ENCODE peak calls at places on chromosome 1, in four cellular contexts. H, X, K and O are unnamed samples.

GRCh38 chr1:221994274-221994698 is 252.4 kb upstream of the DUSP10 start:
- DNase-seq in K (no peak), X (peak; percentile 21), H (no peak), O (no peak)

GRCh38 chr1:173454966-173455524 is 22.1 kb upstream of the PRDX6 start:
- DNase-seq in X (no peak), H (no peak), K (no peak), O (no peak)

GRCh38 chr1:237799762-237800474 is 90.8 kb downstream of the ZP4 start:
- DNase-seq in K (peak; percentile 53), X (peak; percentile 72), H (no peak), O (no peak)

GRCh38 chr1:182260516-182260915 is 131.1 kb downstream of the GLUL start:
- DNase-seq in H (no peak), K (no peak), X (no peak), O (no peak)

GRCh38 chr1:196515904-196516303 is 92.3 kb downstream of the KCNT2 start:
- DNase-seq in X (no peak), K (no peak), H (no peak), O (no peak)

GRCh38 chr1:162676087-162676486 is 43.8 kb downstream of the DDR2 start:
- DNase-seq in K (no peak), X (peak; percentile 61), H (no peak), O (no peak)

GRCh38 chr1:228646717-228647522 is 88.4 kb upstream of the RHOU start:
- DNase-seq in H (peak; percentile 67), K (no peak), X (peak; percentile 7), O (no peak)

GRCh38 chr1:212938846-212939245 is 11.5 kb upstream of the VASH2 start:
- DNase-seq in H (no peak), K (no peak), X (no peak), O (no peak)

GRCh38 chr1:71053758-71054157 is 6.1 kb upstream of the PTGER3 start:
- DNase-seq in K (no peak), H (no peak), X (no peak), O (no peak)

GRCh38 chr1:177650947-177651346 is 318.9 kb downstream of the SEC16B start:
- DNase-seq in H (no peak), K (peak; percentile 33), X (no peak), O (peak; percentile 81)

GRCh38 chr1:159141584-159142518 is 29.6 kb upstream of the CADM3 start:
- DNase-seq in X (peak; percentile 57), H (no peak), K (no peak), O (no peak)

GRCh38 chr1:236289492-236290131 is 7.9 kb upstream of the ERO1B start:
- DNase-seq in K (no peak), X (no peak), H (no peak), O (no peak)

GRCh38 chr1:155910621-155911121 is 478 bp downstream of the RIT1 start:
- DNase-seq in X (peak; percentile 24), K (peak; percentile 33), H (no peak), O (no peak)

GRCh38 chr1:40625076-40625475 is 40.4 kb downstream of the RIMS3 start:
- DNase-seq in H (no peak), X (peak; percentile 12), K (peak; percentile 40), O (no peak)

GRCh38 chr1:37186246-37186756 is 152.0 kb upstream of the GRIK3 start:
- DNase-seq in K (no peak), X (no peak), H (no peak), O (no peak)

GRCh38 chr1:42206164-42206563 is 41.6 kb upstream of the GUCA2A start:
- DNase-seq in X (no peak), H (no peak), K (no peak), O (no peak)
- H3K36me3 ChIP-seq in X (no peaks in the 10 kb centered on the region), H (peaks cover 2% of the 10 kb centered on the region), K (no peaks in the 10 kb centered on the region), O (no peaks in the 10 kb centered on the region)

GRCh38 chr1:32791881-32792280 is 25.3 kb downstream of the YARS1 start:
- DNase-seq in X (peak; percentile 45), K (no peak), H (no peak), O (no peak)

GRCh38 chr1:32782086-32782485 is 35.1 kb downstream of the YARS1 start:
- DNase-seq in X (peak; percentile 35), K (no peak), H (no peak), O (no peak)

GRCh38 chr1:32783851-32784250 is 33.3 kb downstream of the YARS1 start:
- DNase-seq in H (no peak), K (no peak), X (no peak), O (no peak)

GRCh38 chr1:32784817-32785216 is 32.3 kb downstream of the YARS1 start:
- DNase-seq in X (no peak), K (no peak), H (no peak), O (no peak)

DNA sequence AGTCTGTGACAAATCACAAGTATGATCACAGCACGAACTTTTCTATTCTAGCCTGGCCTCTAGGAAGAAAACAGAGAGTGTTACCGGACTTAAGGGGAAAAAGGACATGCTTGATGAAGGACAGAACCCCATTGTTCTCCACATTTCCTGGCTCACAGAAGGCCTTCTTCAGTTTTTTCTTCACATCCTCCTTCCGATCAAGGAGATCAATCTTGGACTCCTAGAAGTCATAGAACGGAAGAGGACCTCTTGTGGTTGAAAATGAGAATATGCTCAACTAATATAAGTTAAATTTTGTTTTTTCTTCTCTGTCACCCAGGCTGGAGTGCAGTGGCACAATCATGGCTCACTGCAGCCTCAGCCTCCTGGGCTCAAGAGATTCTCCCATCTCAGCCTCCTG is 30.3 kb downstream of the YARS1 start:
- DNase-seq in H (no peak), K (no peak), X (no peak), O (no peak)
- H3K36me3 ChIP-seq in H (peaks cover 8% of the 10 kb centered on the region), K (peaks cover 95% of the 10 kb centered on the region), X (peaks cover 76% of the 10 kb centered on the region), O (peaks cover 7% of the 10 kb centered on the region)

GRCh38 chr1:170770254-170770653 is 106.3 kb downstream of the PRRX1 start:
- DNase-seq in X (no peak), H (no peak), K (no peak), O (no peak)
- H3K36me3 ChIP-seq in X (no peaks in the 10 kb centered on the region), H (no peaks in the 10 kb centered on the region), K (no peaks in the 10 kb centered on the region), O (no peaks in the 10 kb centered on the region)

DNA sequence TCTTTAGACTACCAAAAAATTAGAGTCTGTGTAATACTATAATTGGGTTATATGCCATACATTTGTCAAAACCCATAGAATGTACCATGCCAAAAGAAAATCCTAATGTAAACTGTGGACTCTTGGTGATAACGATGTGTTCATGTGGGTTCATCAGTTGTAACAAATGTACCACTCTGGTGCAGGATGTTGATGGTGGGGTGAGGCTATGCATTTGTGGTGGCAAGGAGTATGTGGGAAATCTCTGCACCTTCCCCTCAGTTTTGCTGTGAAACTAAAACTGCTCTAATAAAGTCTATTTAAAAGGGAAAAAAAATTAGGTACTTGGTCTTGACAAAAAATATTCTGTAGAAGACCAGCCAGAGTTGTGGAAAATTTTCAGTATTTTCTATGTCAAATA is 43.4 kb downstream of the INKA2 start:
- DNase-seq in H (no peak), X (no peak), K (no peak), O (no peak)
- H3K36me3 ChIP-seq in H (peaks cover 7% of the 10 kb centered on the region), X (peaks cover 7% of the 10 kb centered on the region), K (peaks cover 97% of the 10 kb centered on the region), O (peaks cover 58% of the 10 kb centered on the region)